ENCODE peak calls at places on chromosomes 7 and 10, in five cellular contexts. One of them, this sample, is unnamed.

GRCh38 chr10:110504111-110504735 is 6.5 kb downstream of the DUSP5 start:
- DNase-seq in pancreas: no peak
- DNase-seq in fibroblast of lung: peak; percentile 95
- DNase-seq in AG04450: peak; percentile 84
- DNase-seq in ascending aorta: no peak
- DNase-seq in this sample: peak; percentile 66

GRCh38 chr10:92082583-92083280 is 159.2 kb downstream of the BTAF1 start:
- DNase-seq in pancreas: no peak
- DNase-seq in fibroblast of lung: peak; percentile 33
- DNase-seq in AG04450: no peak
- DNase-seq in ascending aorta: no peak
- DNase-seq in this sample: no peak

GRCh38 chr7:79009647-79010046 is 443.8 kb downstream of the MAGI2 start:
- DNase-seq in pancreas: no peak
- DNase-seq in fibroblast of lung: no peak
- DNase-seq in AG04450: no peak
- DNase-seq in ascending aorta: no peak
- DNase-seq in this sample: no peak

GRCh38 chr7:112399501-112399900 is 50.8 kb upstream of the IFRD1 start:
- DNase-seq in pancreas: no peak
- DNase-seq in fibroblast of lung: no peak
- DNase-seq in AG04450: no peak
- DNase-seq in ascending aorta: no peak
- DNase-seq in this sample: no peak

GRCh38 chr7:21617916-21618390 is 75.1 kb downstream of the DNAH11 start:
- DNase-seq in pancreas: no peak
- DNase-seq in fibroblast of lung: peak; percentile 82
- DNase-seq in AG04450: no peak
- DNase-seq in ascending aorta: peak; percentile 77
- DNase-seq in this sample: no peak

GRCh38 chr7:137851361-137851945 is 4.7 kb upstream of the DGKI start:
- DNase-seq in pancreas: no peak
- DNase-seq in fibroblast of lung: peak; percentile 25
- DNase-seq in AG04450: no peak
- DNase-seq in ascending aorta: no peak
- DNase-seq in this sample: no peak

GRCh38 chr7:129561677-129562424 is 49.7 kb upstream of the NRF1 start:
- DNase-seq in pancreas: no peak
- DNase-seq in fibroblast of lung: no peak
- DNase-seq in AG04450: no peak
- DNase-seq in ascending aorta: no peak
- DNase-seq in this sample: no peak

GRCh38 chr7:132575336-132575986 is 809 bp downstream of the PLXNA4 start:
- DNase-seq in pancreas: no peak
- DNase-seq in fibroblast of lung: peak; percentile 66
- DNase-seq in AG04450: no peak
- DNase-seq in ascending aorta: peak; percentile 74
- DNase-seq in this sample: no peak

GRCh38 chr10:48289652-48290238 is 15.2 kb upstream of the FRMPD2 start:
- DNase-seq in pancreas: peak; percentile 74
- DNase-seq in fibroblast of lung: peak; percentile 44
- DNase-seq in AG04450: no peak
- DNase-seq in ascending aorta: no peak
- DNase-seq in this sample: no peak

DNA sequence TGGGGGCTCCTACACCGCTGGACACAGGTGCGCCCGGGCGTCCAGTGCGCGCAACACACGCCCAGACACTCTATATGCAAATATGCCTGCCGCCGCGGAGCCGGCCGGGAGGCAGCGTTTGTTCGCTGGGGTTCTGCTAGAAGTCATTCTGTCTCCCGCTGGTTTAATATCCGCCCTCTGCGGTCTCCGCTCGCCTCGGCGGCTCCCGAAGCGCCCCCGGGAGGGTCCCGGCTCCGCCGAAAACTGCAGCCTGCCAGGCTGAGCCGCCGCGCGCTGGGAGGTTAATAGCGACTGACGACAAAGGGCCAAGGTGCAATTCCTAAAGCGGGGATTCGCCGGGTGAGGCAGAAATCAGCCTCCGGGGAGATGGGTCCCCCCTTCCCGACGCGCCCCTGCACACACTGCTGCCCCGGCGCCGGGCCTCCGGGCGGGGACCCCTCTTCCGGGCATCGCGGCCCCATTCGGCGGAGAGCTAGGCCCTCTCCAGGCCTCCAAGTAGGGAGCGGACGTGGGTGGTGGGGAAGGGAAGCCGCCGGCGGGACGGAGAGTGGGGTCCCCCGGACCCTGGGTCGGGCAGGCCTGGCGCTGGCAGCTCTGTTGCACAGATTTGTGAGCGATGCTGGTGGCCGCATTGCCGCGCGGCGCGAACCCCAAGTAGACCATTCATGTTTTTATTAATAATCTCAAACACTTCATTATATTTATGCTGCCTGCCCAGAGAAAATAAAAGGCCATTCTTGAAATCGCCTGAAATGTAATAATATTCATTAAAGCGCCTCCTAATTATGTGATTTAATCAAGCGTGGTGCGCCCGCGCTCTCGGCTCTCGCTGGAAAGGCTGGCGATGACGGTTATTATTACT is 9.1 kb downstream of the EN2 start:
- DNase-seq in pancreas: peak; percentile 63
- DNase-seq in fibroblast of lung: no peak
- DNase-seq in AG04450: no peak
- DNase-seq in ascending aorta: no peak
- DNase-seq in this sample: peak; percentile 44
- H3K27me3 ChIP-seq in pancreas: peaks cover 85% of the 10 kb centered on the region
- H3K27me3 ChIP-seq in fibroblast of lung: peaks cover 75% of the 10 kb centered on the region
- H3K27me3 ChIP-seq in AG04450: peaks cover 91% of the 10 kb centered on the region
- H3K27me3 ChIP-seq in ascending aorta: peaks cover 28% of the 10 kb centered on the region
- H3K27me3 ChIP-seq in this sample: peaks cover 6% of the 10 kb centered on the region

GRCh38 chr7:33039905-33040292 is 22.7 kb downstream of the NT5C3A start:
- DNase-seq in pancreas: no peak
- DNase-seq in fibroblast of lung: no peak
- DNase-seq in AG04450: no peak
- DNase-seq in ascending aorta: no peak
- DNase-seq in this sample: no peak
- H3K4me3 ChIP-seq in pancreas: peak overlapping the region; percentile 35
- H3K4me3 ChIP-seq in fibroblast of lung: peak overlapping the region; percentile 33
- H3K4me3 ChIP-seq in AG04450: peak overlapping the region; percentile 45
- H3K4me3 ChIP-seq in ascending aorta: peak overlapping the region; percentile 50
- H3K4me3 ChIP-seq in this sample: peak overlapping the region; percentile 76

GRCh38 chr10:13099144-13099665 is 758 bp upstream of the OPTN start:
- DNase-seq in pancreas: no peak
- DNase-seq in fibroblast of lung: peak; percentile 65
- DNase-seq in AG04450: no peak
- DNase-seq in ascending aorta: peak; percentile 68
- DNase-seq in this sample: peak; percentile 60
- TF ChIP-seq CTCF in pancreas: no peak
- TF ChIP-seq CTCF in fibroblast of lung: peak; percentile 38
- TF ChIP-seq CTCF in AG04450: peak; percentile 67
- TF ChIP-seq CTCF in ascending aorta: no peak
- TF ChIP-seq CTCF in this sample: peak; percentile 71

GRCh38 chr7:45151967-45152366 is 5.6 kb upstream of the RAMP3 start:
- DNase-seq in pancreas: peak; percentile 20
- DNase-seq in fibroblast of lung: no peak
- DNase-seq in AG04450: no peak
- DNase-seq in ascending aorta: no peak
- DNase-seq in this sample: no peak
- H3K27me3 ChIP-seq in pancreas: no peaks in the 10 kb centered on the region
- H3K27me3 ChIP-seq in fibroblast of lung: peaks cover 12% of the 10 kb centered on the region
- H3K27me3 ChIP-seq in AG04450: peaks cover 33% of the 10 kb centered on the region
- H3K27me3 ChIP-seq in ascending aorta: no peaks in the 10 kb centered on the region
- H3K27me3 ChIP-seq in this sample: peaks cover under 1% of the 10 kb centered on the region

GRCh38 chr7:30598121-30598876 is 3.6 kb downstream of the GARS1 start:
- DNase-seq in pancreas: no peak
- DNase-seq in fibroblast of lung: peak; percentile 38
- DNase-seq in AG04450: no peak
- DNase-seq in ascending aorta: no peak
- DNase-seq in this sample: no peak
- H3K4me3 ChIP-seq in pancreas: no peak overlapping the region
- H3K4me3 ChIP-seq in fibroblast of lung: no peak overlapping the region
- H3K4me3 ChIP-seq in AG04450: peak overlapping the region; percentile 39
- H3K4me3 ChIP-seq in ascending aorta: no peak overlapping the region
- H3K4me3 ChIP-seq in this sample: no peak overlapping the region

GRCh38 chr7:151408498-151408838 is 1.4 kb downstream of the WDR86 start:
- DNase-seq in pancreas: no peak
- DNase-seq in fibroblast of lung: no peak
- DNase-seq in AG04450: no peak
- DNase-seq in ascending aorta: no peak
- DNase-seq in this sample: no peak

GRCh38 chr7:151411551-151411950 is 1.7 kb upstream of the WDR86 start:
- DNase-seq in pancreas: peak; percentile 36
- DNase-seq in fibroblast of lung: no peak
- DNase-seq in AG04450: no peak
- DNase-seq in ascending aorta: no peak
- DNase-seq in this sample: no peak

GRCh38 chr7:151408839-151409554 is 841 bp downstream of the WDR86 start:
- DNase-seq in pancreas: no peak
- DNase-seq in fibroblast of lung: no peak
- DNase-seq in AG04450: no peak
- DNase-seq in ascending aorta: no peak
- DNase-seq in this sample: no peak

GRCh38 chr7:151410405-151411390 is 860 bp upstream of the WDR86 start:
- DNase-seq in pancreas: peak; percentile 63
- DNase-seq in fibroblast of lung: peak; percentile 39
- DNase-seq in AG04450: no peak
- DNase-seq in ascending aorta: no peak
- DNase-seq in this sample: no peak

GRCh38 chr7:151409555-151410404 is at the start of gene WDR86:
- DNase-seq in pancreas: peak; percentile 61
- DNase-seq in fibroblast of lung: no peak
- DNase-seq in AG04450: no peak
- DNase-seq in ascending aorta: no peak
- DNase-seq in this sample: no peak
- TF ChIP-seq CTCF in pancreas: no peak
- TF ChIP-seq CTCF in fibroblast of lung: no peak
- TF ChIP-seq CTCF in AG04450: no peak
- TF ChIP-seq CTCF in ascending aorta: no peak
- TF ChIP-seq CTCF in this sample: no peak

GRCh38 chr10:100735345-100736143 is 9.8 kb upstream of the PAX2 start:
- DNase-seq in pancreas: no peak
- DNase-seq in fibroblast of lung: no peak
- DNase-seq in AG04450: no peak
- DNase-seq in ascending aorta: no peak
- DNase-seq in this sample: no peak
- H3K27me3 ChIP-seq in pancreas: peaks cover 41% of the 10 kb centered on the region
- H3K27me3 ChIP-seq in fibroblast of lung: peaks cover 91% of the 10 kb centered on the region
- H3K27me3 ChIP-seq in AG04450: peaks cover 94% of the 10 kb centered on the region
- H3K27me3 ChIP-seq in ascending aorta: peaks cover 34% of the 10 kb centered on the region
- H3K27me3 ChIP-seq in this sample: peaks cover 11% of the 10 kb centered on the region

DNA sequence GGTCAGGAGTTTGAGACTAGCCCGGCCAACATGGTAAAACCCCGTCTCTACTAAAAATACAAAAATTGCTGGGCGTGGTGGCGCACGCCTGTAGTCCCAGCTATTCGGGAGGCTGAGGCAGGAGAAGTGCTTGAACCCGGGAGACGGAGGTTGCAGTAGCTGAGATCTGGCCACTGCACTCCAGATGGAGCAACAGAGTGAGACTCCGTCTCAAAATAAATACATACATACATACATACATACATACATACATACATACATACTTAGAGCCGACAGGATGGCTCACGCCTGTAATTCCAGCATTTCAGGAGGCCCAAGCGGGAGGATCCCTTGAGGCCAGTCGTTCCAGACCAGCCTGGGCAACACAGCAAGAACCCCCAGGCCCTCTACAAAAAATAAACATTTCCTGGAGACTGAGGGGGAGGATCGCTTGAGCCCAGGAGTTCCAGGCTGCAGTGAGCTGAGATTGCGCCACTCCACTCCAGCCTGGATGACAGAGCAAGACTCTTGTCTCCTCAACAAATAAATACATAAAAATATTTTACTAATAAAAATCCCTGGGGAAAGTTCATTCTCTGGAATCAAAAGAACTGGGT is 90.9 kb upstream of the TNRC18 start:
- DNase-seq in pancreas: no peak
- DNase-seq in fibroblast of lung: peak; percentile 49
- DNase-seq in AG04450: no peak
- DNase-seq in ascending aorta: no peak
- DNase-seq in this sample: no peak
- H3K4me3 ChIP-seq in pancreas: peak overlapping the region; percentile 83
- H3K4me3 ChIP-seq in fibroblast of lung: peak overlapping the region; percentile 47
- H3K4me3 ChIP-seq in AG04450: peak overlapping the region; percentile 99
- H3K4me3 ChIP-seq in ascending aorta: peak overlapping the region; percentile 83
- H3K4me3 ChIP-seq in this sample: peak overlapping the region; percentile 99

GRCh38 chr10:60594476-60595051 is 183.7 kb upstream of the CDK1 start:
- DNase-seq in pancreas: no peak
- DNase-seq in fibroblast of lung: no peak
- DNase-seq in AG04450: no peak
- DNase-seq in ascending aorta: no peak
- DNase-seq in this sample: no peak
- TF ChIP-seq CTCF in pancreas: no peak
- TF ChIP-seq CTCF in fibroblast of lung: no peak
- TF ChIP-seq CTCF in AG04450: peak; percentile 34
- TF ChIP-seq CTCF in ascending aorta: no peak
- TF ChIP-seq CTCF in this sample: no peak

DNA sequence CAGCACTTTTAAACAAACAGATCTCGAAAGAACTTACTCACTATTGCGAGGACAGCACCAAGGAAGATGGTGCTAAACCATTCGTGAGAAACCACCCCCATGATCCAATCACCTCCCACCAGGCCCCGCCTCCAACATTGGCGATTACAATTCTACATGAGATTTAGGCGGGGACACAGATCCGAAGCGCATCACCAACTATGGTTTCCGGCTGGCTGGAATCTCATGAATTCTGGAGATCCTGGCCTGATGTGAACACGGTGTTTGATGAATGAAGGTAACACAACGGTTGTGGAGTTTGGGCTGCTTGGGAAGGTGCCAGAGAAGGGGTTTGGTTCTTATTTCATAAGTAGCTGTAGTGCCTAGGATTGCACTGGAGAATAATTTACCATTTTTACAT is 216.7 kb downstream of the EMX2 start:
- DNase-seq in pancreas: no peak
- DNase-seq in fibroblast of lung: no peak
- DNase-seq in AG04450: no peak
- DNase-seq in ascending aorta: no peak
- DNase-seq in this sample: no peak
- H3K27me3 ChIP-seq in pancreas: peaks cover 14% of the 10 kb centered on the region
- H3K27me3 ChIP-seq in fibroblast of lung: no peaks in the 10 kb centered on the region
- H3K27me3 ChIP-seq in AG04450: no peaks in the 10 kb centered on the region
- H3K27me3 ChIP-seq in ascending aorta: no peaks in the 10 kb centered on the region
- H3K27me3 ChIP-seq in this sample: no peaks in the 10 kb centered on the region